ENCODE peak calls at places on chromosomes 6 and 20, in nine cellular contexts. J is astrocyte of the spinal cord, D is fibroblast of villous mesenchyme, C is foreskin fibroblast, B is cardiac fibroblast, E is aorta, T is upper lobe of right lung, X is heart left ventricle, N is transverse colon. W is an unnamed sample.

GRCh38 chr6:106976270-106976669 is 1.7 kb upstream of the CD24 start:
- DNase-seq in J (no peak), D (no peak), C (no peak), B (no peak), E (no peak), T (no peak), X (no peak), N (peak; percentile 62), W (no peak)

GRCh38 chr6:89311853-89312531 is 3.1 kb downstream of the GABRR2 start:
- DNase-seq in J (peak; percentile 81), D (peak; percentile 45), C (peak; percentile 69), B (peak; percentile 88), E (peak; percentile 88), T (no peak), X (peak; percentile 68), N (peak; percentile 55), W (no peak)

GRCh38 chr6:53310751-53311585 is 37.8 kb downstream of the ELOVL5 start:
- DNase-seq in J (no peak), D (no peak), C (no peak), B (no peak), E (no peak), T (no peak), X (no peak), N (no peak), W (no peak)

GRCh38 chr6:119137194-119138072 is 59.0 kb upstream of the FAM184A start:
- DNase-seq in J (no peak), D (peak; percentile 66), C (peak; percentile 71), B (peak; percentile 76), E (peak; percentile 58), T (no peak), X (no peak), N (no peak), W (no peak)

GRCh38 chr20:51563597-51564332 is 21.2 kb upstream of the NFATC2 start:
- DNase-seq in J (peak; percentile 95), D (peak; percentile 82), C (peak; percentile 71), B (peak; percentile 87), E (peak; percentile 81), T (no peak), X (peak; percentile 72), N (peak; percentile 38), W (peak; percentile 58)

GRCh38 chr20:51120438-51120837 is 97.5 kb upstream of the KCNG1 start:
- DNase-seq in J (no peak), D (no peak), C (no peak), B (no peak), E (no peak), T (no peak), X (no peak), N (no peak), W (no peak)

GRCh38 chr20:36317675-36318074 is 11.5 kb downstream of the DLGAP4 start:
- DNase-seq in J (no peak), D (no peak), C (no peak), B (no peak), E (peak; percentile 11), T (peak; percentile 25), X (no peak), N (no peak), W (no peak)

GRCh38 chr6:44359973-44360372 is 17.5 kb downstream of the SPATS1 start:
- DNase-seq in J (no peak), D (no peak), C (no peak), B (no peak), E (no peak), T (no peak), X (no peak), N (no peak), W (no peak)

GRCh38 chr6:137173501-137173900 is at the start of gene IL22RA2:
- DNase-seq in J (no peak), D (no peak), C (no peak), B (no peak), E (no peak), T (no peak), X (no peak), N (no peak), W (no peak)

GRCh38 chr6:134640975-134641429 is 308.9 kb downstream of the ALDH8A1 start:
- DNase-seq in J (peak; percentile 94), D (peak; percentile 98), C (peak; percentile 91), B (peak; percentile 94), E (peak; percentile 88), T (peak; percentile 69), X (peak; percentile 78), N (peak; percentile 84), W (peak; percentile 66)

GRCh38 chr20:43564993-43565757 is 6.3 kb downstream of the SGK2 start:
- DNase-seq in J (no peak), D (no peak), C (no peak), B (no peak), E (no peak), T (no peak), X (no peak), N (no peak), W (no peak)

GRCh38 chr6:7723554-7723953 is 2.3 kb upstream of the BMP6 start:
- DNase-seq in J (no peak), D (no peak), C (no peak), B (no peak), E (no peak), T (no peak), X (no peak), N (no peak), W (no peak)

GRCh38 chr6:107816818-107817217 is 7.3 kb downstream of the SCML4 start:
- DNase-seq in J (no peak), D (no peak), C (no peak), B (no peak), E (no peak), T (no peak), X (no peak), N (no peak), W (no peak)

GRCh38 chr20:63171991-63172390 is 43.9 kb downstream of the YTHDF1 start:
- DNase-seq in J (no peak), D (no peak), C (no peak), B (no peak), E (no peak), T (no peak), X (no peak), N (no peak), W (no peak)

GRCh38 chr6:17289491-17290106 is 8.4 kb downstream of the RBM24 start:
- DNase-seq in J (no peak), D (peak; percentile 66), C (no peak), B (peak; percentile 41), E (peak; percentile 50), T (peak; percentile 79), X (peak; percentile 87), N (peak; percentile 35), W (no peak)

GRCh38 chr20:63540417-63541186 is 3.4 kb upstream of the PTK6 start:
- DNase-seq in J (no peak), D (no peak), C (peak; percentile 34), B (no peak), E (no peak), T (no peak), X (no peak), N (no peak), W (no peak)

GRCh38 chr20:39886650-39887190 is 802.3 kb downstream of the MAFB start:
- DNase-seq in J (no peak), D (no peak), C (no peak), B (no peak), E (peak; percentile 77), T (no peak), X (peak; percentile 31), N (peak; percentile 14), W (no peak)

GRCh38 chr6:156601821-156602301 is 175.3 kb upstream of the ARID1B start:
- DNase-seq in J (no peak), D (no peak), C (no peak), B (no peak), E (no peak), T (no peak), X (no peak), N (no peak), W (no peak)

GRCh38 chr6:38427492-38428210 is 212.1 kb downstream of the BTBD9 start:
- DNase-seq in J (no peak), D (no peak), C (no peak), B (no peak), E (no peak), T (no peak), X (no peak), N (no peak), W (no peak)

GRCh38 chr6:158718431-158719126 is 68.7 kb downstream of the SYTL3 start:
- DNase-seq in J (peak; percentile 28), D (peak; percentile 34), C (no peak), B (peak; percentile 48), E (no peak), T (no peak), X (no peak), N (peak; percentile 56), W (no peak)

GRCh38 chr6:41733349-41733706 is 2.1 kb downstream of the TFEB start:
- DNase-seq in J (no peak), D (no peak), C (no peak), B (no peak), E (no peak), T (no peak), X (no peak), N (no peak), W (no peak)

GRCh38 chr20:44540834-44541233 is 19.0 kb upstream of the SERINC3 start:
- DNase-seq in J (peak; percentile 44), D (peak; percentile 43), C (peak; percentile 61), B (peak; percentile 58), E (no peak), T (no peak), X (no peak), N (no peak), W (no peak)

GRCh38 chr6:170112583-170112860 is 178.4 kb downstream of the DLL1 start:
- DNase-seq in J (no peak), D (no peak), C (no peak), B (no peak), E (peak; percentile 17), T (peak; percentile 34), X (no peak), N (no peak), W (no peak)

GRCh38 chr6:78911218-78911617 is 43.9 kb downstream of the IRAK1BP1 start:
- DNase-seq in J (no peak), D (peak; percentile 33), C (peak; percentile 26), B (no peak), E (no peak), T (no peak), X (no peak), N (no peak), W (no peak)
- H3K4me3 ChIP-seq in J (no peak overlapping the region), D (peak overlapping the region; percentile 65), C (peak overlapping the region; percentile 49), B (no peak overlapping the region), E (no peak overlapping the region), T (no peak overlapping the region), X (peak overlapping the region; percentile 62), N (peak overlapping the region; percentile 36), W (no peak overlapping the region)

GRCh38 chr6:73579851-73580246 is 59.0 kb upstream of the EEF1A1 start:
- DNase-seq in J (peak; percentile 93), D (peak; percentile 91), C (peak; percentile 86), B (peak; percentile 97), E (no peak), T (no peak), X (peak; percentile 41), N (no peak), W (peak; percentile 69)
- H3K4me3 ChIP-seq in J (no peak overlapping the region), D (peak overlapping the region; percentile 37), C (peak overlapping the region; percentile 6), B (no peak overlapping the region), E (no peak overlapping the region), T (peak overlapping the region; percentile 36), X (peak overlapping the region; percentile 46), N (no peak overlapping the region), W (no peak overlapping the region)

GRCh38 chr6:24832794-24833193 is 34.1 kb upstream of the ARMH2 start:
- DNase-seq in J (no peak), D (no peak), C (no peak), B (no peak), E (no peak), T (no peak), X (no peak), N (no peak), W (no peak)
- H3K4me3 ChIP-seq in J (no peak overlapping the region), D (no peak overlapping the region), C (no peak overlapping the region), B (no peak overlapping the region), E (no peak overlapping the region), T (no peak overlapping the region), X (no peak overlapping the region), N (no peak overlapping the region), W (no peak overlapping the region)

GRCh38 chr6:88163576-88163975 is 2.6 kb downstream of the CNR1 start:
- DNase-seq in J (no peak), D (no peak), C (no peak), B (no peak), E (no peak), T (no peak), X (no peak), N (no peak), W (no peak)
- H3K4me3 ChIP-seq in J (no peak overlapping the region), D (no peak overlapping the region), C (no peak overlapping the region), B (no peak overlapping the region), E (no peak overlapping the region), T (no peak overlapping the region), X (no peak overlapping the region), N (no peak overlapping the region), W (no peak overlapping the region)